ENCODE peak calls at places on chromosomes 7 and 10, in ten cellular contexts. One of them, this sample, is unnamed.

GRCh38 chr10:15877836-15878576 is 17.7 kb upstream of the MINDY3 start:
- DNase-seq in iris pigment epithelial cell: no peak
- DNase-seq in NCI-H345: no peak
- DNase-seq in activated naive CD4-positive, alpha-beta T cell treated with anti-CD3 and anti-CD28 coated beads for 36 hours: no peak
- DNase-seq in stimulated activated CD8-positive, alpha-beta memory T cell treated with anti-CD3 and anti-CD28 coated beads, Interleukin-12 subunit alpha, Interleukin-12 subunit beta, amount 100 ng/mL, for 1 hour: no peak
- DNase-seq in WTC11: peak
- DNase-seq in substantia nigra: no peak
- DNase-seq in AG09319: no peak
- DNase-seq in LoVo: no peak
- DNase-seq in left cardiac atrium: no peak
- DNase-seq in this sample: no peak

GRCh38 chr7:137989590-137989989 is 12.3 kb downstream of the CREB3L2 start:
- DNase-seq in iris pigment epithelial cell: no peak
- DNase-seq in NCI-H345: no peak
- DNase-seq in activated naive CD4-positive, alpha-beta T cell treated with anti-CD3 and anti-CD28 coated beads for 36 hours: no peak
- DNase-seq in stimulated activated CD8-positive, alpha-beta memory T cell treated with anti-CD3 and anti-CD28 coated beads, Interleukin-12 subunit alpha, Interleukin-12 subunit beta, amount 100 ng/mL, for 1 hour: no peak
- DNase-seq in WTC11: no peak
- DNase-seq in substantia nigra: no peak
- DNase-seq in AG09319: no peak
- DNase-seq in LoVo: no peak
- DNase-seq in left cardiac atrium: no peak
- DNase-seq in this sample: no peak

GRCh38 chr7:115748123-115748738 is 282.3 kb downstream of the TFEC start:
- DNase-seq in iris pigment epithelial cell: no peak
- DNase-seq in NCI-H345: peak
- DNase-seq in activated naive CD4-positive, alpha-beta T cell treated with anti-CD3 and anti-CD28 coated beads for 36 hours: no peak
- DNase-seq in stimulated activated CD8-positive, alpha-beta memory T cell treated with anti-CD3 and anti-CD28 coated beads, Interleukin-12 subunit alpha, Interleukin-12 subunit beta, amount 100 ng/mL, for 1 hour: no peak
- DNase-seq in WTC11: no peak
- DNase-seq in substantia nigra: no peak
- DNase-seq in AG09319: peak
- DNase-seq in LoVo: peak
- DNase-seq in left cardiac atrium: no peak
- DNase-seq in this sample: no peak

GRCh38 chr7:100942038-100942774 is 7.1 kb upstream of the MUC3A start:
- DNase-seq in iris pigment epithelial cell: peak
- DNase-seq in NCI-H345: no peak
- DNase-seq in activated naive CD4-positive, alpha-beta T cell treated with anti-CD3 and anti-CD28 coated beads for 36 hours: no peak
- DNase-seq in stimulated activated CD8-positive, alpha-beta memory T cell treated with anti-CD3 and anti-CD28 coated beads, Interleukin-12 subunit alpha, Interleukin-12 subunit beta, amount 100 ng/mL, for 1 hour: no peak
- DNase-seq in WTC11: no peak
- DNase-seq in substantia nigra: no peak
- DNase-seq in AG09319: no peak
- DNase-seq in LoVo: peak
- DNase-seq in left cardiac atrium: no peak
- DNase-seq in this sample: no peak

GRCh38 chr10:87860156-87860795 is 3.1 kb downstream of the KLLN start:
- DNase-seq in iris pigment epithelial cell: peak
- DNase-seq in NCI-H345: peak
- DNase-seq in activated naive CD4-positive, alpha-beta T cell treated with anti-CD3 and anti-CD28 coated beads for 36 hours: peak
- DNase-seq in stimulated activated CD8-positive, alpha-beta memory T cell treated with anti-CD3 and anti-CD28 coated beads, Interleukin-12 subunit alpha, Interleukin-12 subunit beta, amount 100 ng/mL, for 1 hour: no peak
- DNase-seq in WTC11: no peak
- DNase-seq in substantia nigra: no peak
- DNase-seq in AG09319: no peak
- DNase-seq in LoVo: peak
- DNase-seq in left cardiac atrium: no peak
- DNase-seq in this sample: no peak

GRCh38 chr10:74924251-74924954 is 98.0 kb downstream of the KAT6B start:
- DNase-seq in iris pigment epithelial cell: peak
- DNase-seq in NCI-H345: no peak
- DNase-seq in activated naive CD4-positive, alpha-beta T cell treated with anti-CD3 and anti-CD28 coated beads for 36 hours: no peak
- DNase-seq in stimulated activated CD8-positive, alpha-beta memory T cell treated with anti-CD3 and anti-CD28 coated beads, Interleukin-12 subunit alpha, Interleukin-12 subunit beta, amount 100 ng/mL, for 1 hour: no peak
- DNase-seq in WTC11: no peak
- DNase-seq in substantia nigra: no peak
- DNase-seq in AG09319: peak
- DNase-seq in LoVo: peak
- DNase-seq in left cardiac atrium: no peak
- DNase-seq in this sample: no peak

GRCh38 chr7:155834486-155835048 is 22.3 kb upstream of the SHH start:
- DNase-seq in iris pigment epithelial cell: no peak
- DNase-seq in NCI-H345: no peak
- DNase-seq in activated naive CD4-positive, alpha-beta T cell treated with anti-CD3 and anti-CD28 coated beads for 36 hours: no peak
- DNase-seq in stimulated activated CD8-positive, alpha-beta memory T cell treated with anti-CD3 and anti-CD28 coated beads, Interleukin-12 subunit alpha, Interleukin-12 subunit beta, amount 100 ng/mL, for 1 hour: no peak
- DNase-seq in WTC11: no peak
- DNase-seq in substantia nigra: no peak
- DNase-seq in AG09319: no peak
- DNase-seq in LoVo: no peak
- DNase-seq in left cardiac atrium: peak
- DNase-seq in this sample: no peak

GRCh38 chr10:109588259-109588658 is 335.1 kb downstream of the XPNPEP1 start:
- DNase-seq in iris pigment epithelial cell: no peak
- DNase-seq in NCI-H345: no peak
- DNase-seq in activated naive CD4-positive, alpha-beta T cell treated with anti-CD3 and anti-CD28 coated beads for 36 hours: no peak
- DNase-seq in stimulated activated CD8-positive, alpha-beta memory T cell treated with anti-CD3 and anti-CD28 coated beads, Interleukin-12 subunit alpha, Interleukin-12 subunit beta, amount 100 ng/mL, for 1 hour: no peak
- DNase-seq in WTC11: no peak
- DNase-seq in substantia nigra: no peak
- DNase-seq in AG09319: no peak
- DNase-seq in LoVo: no peak
- DNase-seq in left cardiac atrium: no peak
- DNase-seq in this sample: no peak

GRCh38 chr10:102783541-102783930 is 39.8 kb downstream of the WBP1L start:
- DNase-seq in iris pigment epithelial cell: peak
- DNase-seq in NCI-H345: no peak
- DNase-seq in activated naive CD4-positive, alpha-beta T cell treated with anti-CD3 and anti-CD28 coated beads for 36 hours: no peak
- DNase-seq in stimulated activated CD8-positive, alpha-beta memory T cell treated with anti-CD3 and anti-CD28 coated beads, Interleukin-12 subunit alpha, Interleukin-12 subunit beta, amount 100 ng/mL, for 1 hour: no peak
- DNase-seq in WTC11: no peak
- DNase-seq in substantia nigra: no peak
- DNase-seq in AG09319: no peak
- DNase-seq in LoVo: no peak
- DNase-seq in left cardiac atrium: no peak
- DNase-seq in this sample: no peak

GRCh38 chr7:1532456-1533254 is 2.2 kb downstream of the MAFK start:
- DNase-seq in iris pigment epithelial cell: peak
- DNase-seq in NCI-H345: no peak
- DNase-seq in activated naive CD4-positive, alpha-beta T cell treated with anti-CD3 and anti-CD28 coated beads for 36 hours: peak
- DNase-seq in stimulated activated CD8-positive, alpha-beta memory T cell treated with anti-CD3 and anti-CD28 coated beads, Interleukin-12 subunit alpha, Interleukin-12 subunit beta, amount 100 ng/mL, for 1 hour: peak
- DNase-seq in WTC11: no peak
- DNase-seq in substantia nigra: no peak
- DNase-seq in AG09319: peak
- DNase-seq in LoVo: peak
- DNase-seq in left cardiac atrium: peak
- DNase-seq in this sample: peak

GRCh38 chr7:1324028-1324900 is 91.6 kb downstream of the UNCX start:
- DNase-seq in iris pigment epithelial cell: no peak
- DNase-seq in NCI-H345: no peak
- DNase-seq in activated naive CD4-positive, alpha-beta T cell treated with anti-CD3 and anti-CD28 coated beads for 36 hours: no peak
- DNase-seq in stimulated activated CD8-positive, alpha-beta memory T cell treated with anti-CD3 and anti-CD28 coated beads, Interleukin-12 subunit alpha, Interleukin-12 subunit beta, amount 100 ng/mL, for 1 hour: no peak
- DNase-seq in WTC11: no peak
- DNase-seq in substantia nigra: no peak
- DNase-seq in AG09319: no peak
- DNase-seq in LoVo: no peak
- DNase-seq in left cardiac atrium: no peak
- DNase-seq in this sample: no peak

GRCh38 chr7:140122975-140123374 is 53.8 kb downstream of the KDM7A start:
- DNase-seq in iris pigment epithelial cell: no peak
- DNase-seq in NCI-H345: no peak
- DNase-seq in activated naive CD4-positive, alpha-beta T cell treated with anti-CD3 and anti-CD28 coated beads for 36 hours: no peak
- DNase-seq in stimulated activated CD8-positive, alpha-beta memory T cell treated with anti-CD3 and anti-CD28 coated beads, Interleukin-12 subunit alpha, Interleukin-12 subunit beta, amount 100 ng/mL, for 1 hour: no peak
- DNase-seq in WTC11: no peak
- DNase-seq in substantia nigra: no peak
- DNase-seq in AG09319: no peak
- DNase-seq in LoVo: no peak
- DNase-seq in left cardiac atrium: no peak
- DNase-seq in this sample: no peak

GRCh38 chr10:43686414-43686813 is 37.7 kb upstream of the ZNF32 start:
- DNase-seq in iris pigment epithelial cell: no peak
- DNase-seq in NCI-H345: no peak
- DNase-seq in activated naive CD4-positive, alpha-beta T cell treated with anti-CD3 and anti-CD28 coated beads for 36 hours: no peak
- DNase-seq in stimulated activated CD8-positive, alpha-beta memory T cell treated with anti-CD3 and anti-CD28 coated beads, Interleukin-12 subunit alpha, Interleukin-12 subunit beta, amount 100 ng/mL, for 1 hour: no peak
- DNase-seq in WTC11: no peak
- DNase-seq in substantia nigra: no peak
- DNase-seq in AG09319: no peak
- DNase-seq in LoVo: no peak
- DNase-seq in left cardiac atrium: no peak
- DNase-seq in this sample: no peak

GRCh38 chr10:110415809-110416208 is 81.9 kb upstream of the DUSP5 start:
- DNase-seq in iris pigment epithelial cell: no peak
- DNase-seq in NCI-H345: no peak
- DNase-seq in activated naive CD4-positive, alpha-beta T cell treated with anti-CD3 and anti-CD28 coated beads for 36 hours: no peak
- DNase-seq in stimulated activated CD8-positive, alpha-beta memory T cell treated with anti-CD3 and anti-CD28 coated beads, Interleukin-12 subunit alpha, Interleukin-12 subunit beta, amount 100 ng/mL, for 1 hour: no peak
- DNase-seq in WTC11: no peak
- DNase-seq in substantia nigra: no peak
- DNase-seq in AG09319: no peak
- DNase-seq in LoVo: no peak
- DNase-seq in left cardiac atrium: no peak
- DNase-seq in this sample: no peak

GRCh38 chr7:97027427-97028234 is 3.0 kb upstream of the DLX5 start:
- DNase-seq in iris pigment epithelial cell: peak
- DNase-seq in NCI-H345: peak
- DNase-seq in activated naive CD4-positive, alpha-beta T cell treated with anti-CD3 and anti-CD28 coated beads for 36 hours: peak
- DNase-seq in stimulated activated CD8-positive, alpha-beta memory T cell treated with anti-CD3 and anti-CD28 coated beads, Interleukin-12 subunit alpha, Interleukin-12 subunit beta, amount 100 ng/mL, for 1 hour: peak
- DNase-seq in WTC11: peak
- DNase-seq in substantia nigra: peak
- DNase-seq in AG09319: peak
- DNase-seq in LoVo: peak
- DNase-seq in left cardiac atrium: peak
- DNase-seq in this sample: no peak

GRCh38 chr7:50393076-50393475 is 57.1 kb downstream of the FIGNL1 start:
- DNase-seq in iris pigment epithelial cell: no peak
- DNase-seq in NCI-H345: no peak
- DNase-seq in activated naive CD4-positive, alpha-beta T cell treated with anti-CD3 and anti-CD28 coated beads for 36 hours: peak
- DNase-seq in stimulated activated CD8-positive, alpha-beta memory T cell treated with anti-CD3 and anti-CD28 coated beads, Interleukin-12 subunit alpha, Interleukin-12 subunit beta, amount 100 ng/mL, for 1 hour: no peak
- DNase-seq in WTC11: no peak
- DNase-seq in substantia nigra: no peak
- DNase-seq in AG09319: no peak
- DNase-seq in LoVo: no peak
- DNase-seq in left cardiac atrium: no peak
- DNase-seq in this sample: no peak

GRCh38 chr7:80558116-80558515 is 46.3 kb upstream of the GNAT3 start:
- DNase-seq in iris pigment epithelial cell: no peak
- DNase-seq in NCI-H345: no peak
- DNase-seq in activated naive CD4-positive, alpha-beta T cell treated with anti-CD3 and anti-CD28 coated beads for 36 hours: no peak
- DNase-seq in stimulated activated CD8-positive, alpha-beta memory T cell treated with anti-CD3 and anti-CD28 coated beads, Interleukin-12 subunit alpha, Interleukin-12 subunit beta, amount 100 ng/mL, for 1 hour: no peak
- DNase-seq in WTC11: no peak
- DNase-seq in substantia nigra: no peak
- DNase-seq in AG09319: no peak
- DNase-seq in LoVo: no peak
- DNase-seq in left cardiac atrium: no peak
- DNase-seq in this sample: no peak

GRCh38 chr7:121002-121401 is 71.4 kb upstream of the FAM20C start:
- DNase-seq in iris pigment epithelial cell: no peak
- DNase-seq in NCI-H345: no peak
- DNase-seq in activated naive CD4-positive, alpha-beta T cell treated with anti-CD3 and anti-CD28 coated beads for 36 hours: no peak
- DNase-seq in stimulated activated CD8-positive, alpha-beta memory T cell treated with anti-CD3 and anti-CD28 coated beads, Interleukin-12 subunit alpha, Interleukin-12 subunit beta, amount 100 ng/mL, for 1 hour: no peak
- DNase-seq in WTC11: no peak
- DNase-seq in substantia nigra: no peak
- DNase-seq in AG09319: no peak
- DNase-seq in LoVo: no peak
- DNase-seq in left cardiac atrium: no peak
- DNase-seq in this sample: no peak

GRCh38 chr10:52855546-52856325 is 83.2 kb upstream of the MBL2 start:
- DNase-seq in iris pigment epithelial cell: no peak
- DNase-seq in NCI-H345: no peak
- DNase-seq in activated naive CD4-positive, alpha-beta T cell treated with anti-CD3 and anti-CD28 coated beads for 36 hours: no peak
- DNase-seq in stimulated activated CD8-positive, alpha-beta memory T cell treated with anti-CD3 and anti-CD28 coated beads, Interleukin-12 subunit alpha, Interleukin-12 subunit beta, amount 100 ng/mL, for 1 hour: no peak
- DNase-seq in WTC11: no peak
- DNase-seq in substantia nigra: no peak
- DNase-seq in AG09319: no peak
- DNase-seq in LoVo: no peak
- DNase-seq in left cardiac atrium: no peak
- DNase-seq in this sample: no peak

GRCh38 chr7:151462306-151462779 is 22.4 kb upstream of the CRYGN start:
- DNase-seq in iris pigment epithelial cell: no peak
- DNase-seq in NCI-H345: no peak
- DNase-seq in activated naive CD4-positive, alpha-beta T cell treated with anti-CD3 and anti-CD28 coated beads for 36 hours: no peak
- DNase-seq in stimulated activated CD8-positive, alpha-beta memory T cell treated with anti-CD3 and anti-CD28 coated beads, Interleukin-12 subunit alpha, Interleukin-12 subunit beta, amount 100 ng/mL, for 1 hour: no peak
- DNase-seq in WTC11: no peak
- DNase-seq in substantia nigra: no peak
- DNase-seq in AG09319: no peak
- DNase-seq in LoVo: peak
- DNase-seq in left cardiac atrium: no peak
- DNase-seq in this sample: no peak

GRCh38 chr10:90621577-90621976 is 236.3 kb downstream of the HTR7 start:
- DNase-seq in iris pigment epithelial cell: peak
- DNase-seq in NCI-H345: no peak
- DNase-seq in activated naive CD4-positive, alpha-beta T cell treated with anti-CD3 and anti-CD28 coated beads for 36 hours: no peak
- DNase-seq in stimulated activated CD8-positive, alpha-beta memory T cell treated with anti-CD3 and anti-CD28 coated beads, Interleukin-12 subunit alpha, Interleukin-12 subunit beta, amount 100 ng/mL, for 1 hour: no peak
- DNase-seq in WTC11: peak
- DNase-seq in substantia nigra: no peak
- DNase-seq in AG09319: no peak
- DNase-seq in LoVo: no peak
- DNase-seq in left cardiac atrium: no peak
- DNase-seq in this sample: no peak

GRCh38 chr10:11227103-11227502 is 209.4 kb downstream of the CELF2 start:
- DNase-seq in iris pigment epithelial cell: no peak
- DNase-seq in NCI-H345: no peak
- DNase-seq in activated naive CD4-positive, alpha-beta T cell treated with anti-CD3 and anti-CD28 coated beads for 36 hours: no peak
- DNase-seq in stimulated activated CD8-positive, alpha-beta memory T cell treated with anti-CD3 and anti-CD28 coated beads, Interleukin-12 subunit alpha, Interleukin-12 subunit beta, amount 100 ng/mL, for 1 hour: no peak
- DNase-seq in WTC11: no peak
- DNase-seq in substantia nigra: no peak
- DNase-seq in AG09319: no peak
- DNase-seq in LoVo: no peak
- DNase-seq in left cardiac atrium: no peak
- DNase-seq in this sample: no peak

This sample was measured in thoracic aorta.